ENCODE peak calls at places on chromosome 13, in four cellular contexts. U, B, A and V are unnamed samples.

GRCh38 chr13:63206431-63206830 is 1790.8 kb upstream of the PCDH20 start:
- DNase-seq in U (no peak), B (no peak), A (no peak), V (no peak)

GRCh38 chr13:49828452-49828851 is 36.0 kb upstream of the KPNA3 start:
- DNase-seq in U (no peak), B (no peak), A (no peak), V (no peak)

GRCh38 chr13:111577429-111577828 is 257.0 kb downstream of the TEX29 start:
- DNase-seq in U (no peak), B (no peak), A (no peak), V (no peak)

GRCh38 chr13:37925878-37926473 is 56.4 kb upstream of the TRPC4 start:
- DNase-seq in U (no peak), B (no peak), A (no peak), V (no peak)

GRCh38 chr13:95485045-95485517 is 67.4 kb upstream of the CLDN10 start:
- DNase-seq in U (no peak), B (no peak), A (no peak), V (peak; percentile 8)

GRCh38 chr13:99310382-99311031 is 3.3 kb upstream of the GPR183 start:
- DNase-seq in U (no peak), B (no peak), A (no peak), V (peak; percentile 93)

GRCh38 chr13:20567881-20568528 is 1.0 kb downstream of the IFT88 start:
- DNase-seq in U (no peak), B (no peak), A (no peak), V (no peak)

GRCh38 chr13:111251646-111252448 is 68.6 kb upstream of the TEX29 start:
- DNase-seq in U (no peak), B (peak; percentile 16), A (no peak), V (no peak)

GRCh38 chr13:75321084-75321483 is 160.9 kb downstream of the TBC1D4 start:
- DNase-seq in U (no peak), B (no peak), A (no peak), V (no peak)

GRCh38 chr13:50740052-50740741 is 103.3 kb downstream of the DLEU7 start:
- DNase-seq in U (no peak), B (no peak), A (no peak), V (no peak)

GRCh38 chr13:93715866-93716265 is 489.3 kb downstream of the GPC6 start:
- DNase-seq in U (no peak), B (no peak), A (no peak), V (no peak)

GRCh38 chr13:79386125-79386822 is 19.8 kb downstream of the RBM26 start:
- DNase-seq in U (no peak), B (no peak), A (no peak), V (no peak)

GRCh38 chr13:51818771-51819511 is 15.0 kb upstream of the DHRS12 start:
- DNase-seq in U (no peak), B (no peak), A (no peak), V (no peak)

GRCh38 chr13:76692326-76692725 is 193.9 kb downstream of the KCTD12 start:
- DNase-seq in U (no peak), B (no peak), A (no peak), V (peak; percentile 5)

GRCh38 chr13:22926176-22927007 is 254.4 kb upstream of the SGCG start:
- DNase-seq in U (peak; percentile 85), B (no peak), A (no peak), V (no peak)

GRCh38 chr13:110298566-110299321 is 8.2 kb downstream of the COL4A1 start:
- DNase-seq in U (peak; percentile 83), B (peak; percentile 84), A (no peak), V (no peak)

GRCh38 chr13:23796546-23796945 is 92.7 kb downstream of the MIPEP start:
- DNase-seq in U (no peak), B (no peak), A (no peak), V (no peak)

DNA sequence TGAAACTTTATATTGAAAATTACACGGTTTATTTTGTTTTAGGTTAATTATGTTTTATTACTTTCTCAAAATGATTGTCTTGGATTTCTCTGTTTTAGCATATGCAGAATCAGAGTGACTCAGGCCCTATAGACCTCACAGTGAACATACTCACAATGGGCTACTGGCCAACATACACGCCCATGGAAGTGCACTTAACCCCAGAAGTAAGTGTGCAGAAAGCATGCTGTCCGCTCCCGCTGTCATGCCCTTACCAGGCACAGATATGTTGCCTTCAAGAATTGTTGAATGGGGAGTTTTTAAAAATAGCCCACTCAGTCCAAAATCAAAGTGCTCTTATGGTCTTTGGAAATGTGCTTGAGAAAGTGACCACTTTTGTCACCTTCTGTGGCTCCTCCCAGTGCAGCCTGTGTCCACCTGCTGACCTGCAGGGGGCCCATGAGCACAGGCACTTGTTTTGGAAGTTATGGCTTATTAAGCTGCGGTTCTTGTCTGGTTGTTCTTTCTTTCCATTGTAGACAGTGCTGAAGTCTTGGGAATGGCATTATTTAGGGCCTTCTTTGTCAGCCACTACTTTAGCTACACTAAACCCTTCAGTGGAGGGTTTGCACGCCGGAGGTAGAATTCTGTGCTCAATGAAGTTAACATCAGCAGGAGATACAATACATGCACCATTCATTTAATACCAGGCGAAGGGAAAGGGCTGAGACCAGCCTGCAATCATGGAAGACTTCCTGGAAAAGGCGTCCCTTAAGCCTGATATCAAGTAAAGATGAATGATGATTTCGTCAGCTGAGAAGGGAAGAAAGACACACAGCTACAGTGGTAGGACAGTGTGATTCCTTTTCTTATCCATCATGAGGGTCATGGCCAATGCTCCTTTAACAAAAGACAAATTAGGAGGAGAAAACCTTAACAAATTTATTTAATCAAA is 36.7 kb downstream of the CUL4A start:
- DNase-seq in U (no peak), B (no peak), A (no peak), V (no peak)
- TF ChIP-seq CTCF in U (peak; percentile 35), B (no peak), A (no peak), V (peak; percentile 64)

GRCh38 chr13:48268019-48268418 is 35.0 kb downstream of the ITM2B start:
- DNase-seq in U (no peak), B (no peak), A (no peak), V (no peak)
- TF ChIP-seq CTCF in U (no peak), B (no peak), A (no peak), V (no peak)

GRCh38 chr13:100848304-100848703 is 173.7 kb upstream of the TMTC4 start:
- DNase-seq in U (no peak), B (no peak), A (no peak), V (no peak)
- TF ChIP-seq CTCF in U (no peak), B (no peak), A (no peak), V (no peak)

GRCh38 chr13:65028101-65028500 is 2202.0 kb downstream of the PCDH9 start:
- DNase-seq in U (no peak), B (no peak), A (no peak), V (no peak)

DNA sequence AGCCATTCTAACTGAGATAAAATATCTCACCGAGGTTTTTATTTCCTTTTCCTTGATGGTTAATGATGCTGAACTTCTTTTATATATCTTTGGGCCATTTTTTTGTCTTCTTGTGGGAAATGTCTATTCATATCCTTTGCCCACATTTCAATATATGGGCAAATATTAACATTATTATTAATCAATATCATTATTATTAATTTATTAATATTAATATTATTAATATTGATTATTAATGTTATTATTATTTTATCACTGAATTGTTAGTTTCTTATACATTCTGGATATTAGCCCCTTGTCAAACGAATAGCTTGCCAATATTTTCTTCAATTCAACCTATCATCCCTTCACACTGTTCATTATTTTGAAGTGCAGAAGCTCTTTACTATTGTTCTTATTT is 2203.6 kb downstream of the PCDH9 start:
- DNase-seq in U (no peak), B (no peak), A (no peak), V (no peak)
- TF ChIP-seq CTCF in U (no peak), B (no peak), A (no peak), V (no peak)